ENCODE peak calls at places on chromosomes 11 and 22, in ten cellular contexts. J, Z, V, X, U, W, E, L, S and I are unnamed samples.

GRCh38 chr11:78428273-78428651 is 10.6 kb upstream of the GAB2 start:
- DNase-seq in E (no peak), L (no peak), X (no peak), S (no peak), V (no peak), Z (no peak), J (no peak), U (no peak), W (no peak), I (no peak)

GRCh38 chr11:97856666-97857065 is 1164.1 kb upstream of the CNTN5 start:
- DNase-seq in J (peak), S (no peak), V (no peak), U (no peak), W (no peak), X (no peak), Z (no peak), L (no peak), E (no peak), I (no peak)

GRCh38 chr22:37079158-37079557 is 27.6 kb downstream of the KCTD17 start:
- DNase-seq in U (no peak), J (no peak), Z (no peak), W (no peak), E (no peak), S (no peak), V (no peak), L (no peak), X (no peak), I (no peak)

GRCh38 chr11:35523351-35523768 is 2.1 kb downstream of the PAMR1 start:
- DNase-seq in Z (no peak), S (no peak), U (no peak), J (no peak), V (no peak), X (no peak), L (no peak), E (no peak), W (no peak), I (no peak)

GRCh38 chr11:8839306-8839956 is 71.6 kb upstream of the AKIP1 start:
- DNase-seq in Z (no peak), S (no peak), X (no peak), U (no peak), E (no peak), V (no peak), L (no peak), W (no peak), J (peak), I (no peak)

GRCh38 chr11:101996106-101996505 is 51.1 kb upstream of the CFAP300 start:
- DNase-seq in L (no peak), X (no peak), S (no peak), E (no peak), U (no peak), V (no peak), Z (no peak), J (no peak), W (no peak), I (no peak)

GRCh38 chr22:22848364-22848866 is 39.2 kb upstream of the IGLL5 start:
- DNase-seq in X (peak), Z (no peak), E (peak), L (peak), V (peak), J (peak), W (peak), U (peak), S (peak), I (no peak)

GRCh38 chr11:17391493-17392355 is 3.3 kb upstream of the KCNJ11 start:
- DNase-seq in L (no peak), S (no peak), U (no peak), V (no peak), Z (no peak), J (no peak), E (no peak), W (no peak), X (no peak), I (no peak)

GRCh38 chr11:114610550-114610949 is 15.0 kb upstream of the NXPE4 start:
- DNase-seq in V (no peak), S (no peak), X (no peak), L (no peak), U (peak), E (no peak), J (no peak), W (no peak), Z (no peak), I (no peak)

GRCh38 chr11:72230764-72231365 is 6.3 kb downstream of the INPPL1 start:
- DNase-seq in V (no peak), S (no peak), U (no peak), E (peak), W (no peak), J (no peak), L (no peak), Z (no peak), X (no peak), I (no peak)

GRCh38 chr22:42022162-42022847 is 23.7 kb downstream of the WBP2NL start:
- DNase-seq in L (no peak), U (no peak), Z (peak), W (no peak), J (no peak), E (no peak), V (no peak), X (no peak), S (peak), I (peak)

GRCh38 chr11:126426820-126427749 is 71.6 kb downstream of the ST3GAL4 start:
- DNase-seq in V (no peak), X (no peak), J (no peak), W (no peak), S (no peak), L (no peak), E (no peak), Z (no peak), U (no peak), I (no peak)

GRCh38 chr11:115930276-115930675 is 426.1 kb upstream of the CADM1 start:
- DNase-seq in W (no peak), X (no peak), U (no peak), V (no peak), L (no peak), S (no peak), J (no peak), E (no peak), Z (no peak), I (no peak)

GRCh38 chr11:8722156-8722555 is 39.6 kb downstream of the RPL27A start:
- DNase-seq in X (no peak), L (no peak), J (no peak), V (no peak), E (no peak), S (no peak), U (no peak), Z (no peak), W (no peak), I (no peak)

GRCh38 chr11:19959697-19960096 is 200.6 kb downstream of the DBX1 start:
- DNase-seq in Z (no peak), S (no peak), W (no peak), J (no peak), L (no peak), E (no peak), X (no peak), U (no peak), V (no peak), I (no peak)

GRCh38 chr11:12673601-12673923 is 659 bp upstream of the TEAD1 start:
- DNase-seq in J (no peak), V (no peak), Z (no peak), S (no peak), E (no peak), X (no peak), W (no peak), L (no peak), U (no peak), I (no peak)

GRCh38 chr11:1070594-1071462 is 3.8 kb upstream of the MUC2 start:
- DNase-seq in J (no peak), X (peak), S (no peak), Z (no peak), V (no peak), U (no peak), W (no peak), E (no peak), L (no peak), I (no peak)

GRCh38 chr22:29302402-29302680 is 4.1 kb upstream of the GAS2L1 start:
- DNase-seq in J (no peak), E (no peak), Z (no peak), X (no peak), W (no peak), L (no peak), V (no peak), S (no peak), U (no peak), I (no peak)

GRCh38 chr11:67261942-67262681 is 4.2 kb upstream of the GRK2 start:
- DNase-seq in U (no peak), J (peak), S (peak), L (no peak), W (no peak), V (no peak), X (no peak), E (no peak), Z (no peak), I (no peak)

GRCh38 chr22:37230673-37231405 is 13.2 kb downstream of the RAC2 start:
- DNase-seq in U (no peak), W (no peak), Z (peak), S (peak), J (no peak), V (no peak), X (no peak), E (no peak), L (no peak), I (peak)

GRCh38 chr11:74949748-74950127 is 672 bp downstream of the SPCS2 start:
- DNase-seq in W (no peak), J (peak), S (no peak), L (no peak), Z (no peak), V (no peak), X (no peak), U (no peak), E (no peak), I (no peak)

GRCh38 chr11:131373326-131373725 is 2.9 kb downstream of the NTM start:
- DNase-seq in Z (no peak), X (no peak), S (no peak), E (no peak), W (no peak), U (no peak), J (peak), V (no peak), L (no peak), I (no peak)

GRCh38 chr11:121550247-121551132 is 97.7 kb upstream of the SORL1-AS1 start:
- DNase-seq in J (no peak), X (no peak), E (no peak), Z (no peak), W (no peak), U (no peak), L (no peak), V (no peak), S (no peak), I (no peak)

GRCh38 chr22:17114958-17115235 is 6.3 kb downstream of the TMEM121B start:
- DNase-seq in U (no peak), S (no peak), V (no peak), X (no peak), L (no peak), E (no peak), Z (no peak), W (no peak), J (no peak), I (no peak)

GRCh38 chr11:5684627-5685362 is at the start of gene TRIM5:
- DNase-seq in E (peak), U (peak), W (peak), V (peak), J (peak), Z (peak), S (peak), X (peak), L (peak), I (peak)

GRCh38 chr11:32131321-32131720 is 40.4 kb downstream of the RCN1 start:
- DNase-seq in U (no peak), X (no peak), Z (no peak), S (no peak), E (no peak), J (no peak), W (no peak), L (no peak), V (no peak), I (no peak)

GRCh38 chr11:47672283-47672730 is 29.9 kb upstream of the MTCH2 start:
- DNase-seq in J (no peak), E (no peak), S (no peak), W (no peak), X (no peak), U (no peak), L (no peak), V (no peak), Z (no peak), I (no peak)

GRCh38 chr22:44049369-44050231 is 25.5 kb downstream of the PARVB start:
- DNase-seq in L (no peak), V (no peak), S (no peak), E (no peak), W (no peak), J (no peak), X (no peak), U (no peak), Z (no peak), I (no peak)
- TF ChIP-seq POLR2AphosphoS5 in L (no peak), V (no peak), S (no peak), E (no peak), W (no peak), J (no peak), X (no peak), U (no peak), Z (no peak), I (no peak)

GRCh38 chr11:16352707-16353106 is 3.6 kb downstream of the SOX6 start:
- DNase-seq in L (no peak), X (no peak), J (no peak), E (no peak), S (no peak), V (no peak), U (no peak), W (no peak), Z (no peak), I (no peak)
- TF ChIP-seq POLR2AphosphoS5 in L (no peak), X (no peak), J (no peak), E (no peak), S (no peak), V (no peak), U (no peak), W (no peak), Z (no peak), I (no peak)

GRCh38 chr22:49948116-49948515 is 12.5 kb upstream of the PIM3 start:
- DNase-seq in X (no peak), U (peak), Z (no peak), W (no peak), V (no peak), E (peak), J (no peak), L (no peak), S (peak), I (no peak)

GRCh38 chr22:49948573-49948957 is 12.0 kb upstream of the PIM3 start:
- DNase-seq in V (no peak), S (no peak), J (no peak), X (no peak), U (no peak), L (no peak), Z (no peak), E (no peak), W (no peak), I (no peak)

GRCh38 chr22:49948958-49949913 is 11.3 kb upstream of the PIM3 start:
- DNase-seq in V (no peak), X (peak), S (peak), Z (no peak), J (no peak), L (peak), W (no peak), U (peak), E (peak), I (no peak)

GRCh38 chr22:49946612-49947295 is 13.8 kb upstream of the PIM3 start:
- DNase-seq in U (no peak), L (no peak), W (no peak), Z (no peak), V (no peak), J (no peak), E (peak), S (peak), X (no peak), I (no peak)

DNA sequence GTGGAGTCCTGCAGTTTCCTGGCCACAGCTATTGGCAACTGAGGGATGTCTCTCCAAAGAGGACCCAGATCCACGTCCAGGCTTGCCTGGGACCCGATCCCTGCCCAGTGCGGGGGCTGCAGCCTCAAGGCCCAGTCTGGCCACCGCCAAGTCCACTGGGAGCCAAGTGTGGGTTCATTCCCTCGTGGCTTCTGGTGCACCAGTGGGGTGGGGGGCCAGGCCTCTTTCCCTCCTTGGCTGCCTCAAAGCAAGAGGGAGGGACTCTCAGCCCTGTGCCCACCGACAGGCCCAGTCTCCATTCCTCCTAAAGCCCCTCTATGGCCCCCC is 13.3 kb upstream of the PIM3 start:
- DNase-seq in J (no peak), L (no peak), X (no peak), S (no peak), V (no peak), E (no peak), Z (no peak), W (no peak), U (no peak), I (no peak)
- TF ChIP-seq POLR2AphosphoS5 in J (no peak), L (no peak), X (no peak), S (no peak), V (no peak), E (no peak), Z (no peak), W (no peak), U (no peak), I (no peak)

GRCh38 chr11:123838199-123838598 is 32.0 kb upstream of the OR6M1 start:
- DNase-seq in X (no peak), L (no peak), Z (no peak), S (no peak), J (no peak), E (no peak), U (no peak), W (no peak), V (no peak), I (no peak)
- TF ChIP-seq POLR2AphosphoS5 in X (no peak), L (no peak), Z (no peak), S (no peak), J (no peak), E (no peak), U (no peak), W (no peak), V (no peak), I (no peak)

DNA sequence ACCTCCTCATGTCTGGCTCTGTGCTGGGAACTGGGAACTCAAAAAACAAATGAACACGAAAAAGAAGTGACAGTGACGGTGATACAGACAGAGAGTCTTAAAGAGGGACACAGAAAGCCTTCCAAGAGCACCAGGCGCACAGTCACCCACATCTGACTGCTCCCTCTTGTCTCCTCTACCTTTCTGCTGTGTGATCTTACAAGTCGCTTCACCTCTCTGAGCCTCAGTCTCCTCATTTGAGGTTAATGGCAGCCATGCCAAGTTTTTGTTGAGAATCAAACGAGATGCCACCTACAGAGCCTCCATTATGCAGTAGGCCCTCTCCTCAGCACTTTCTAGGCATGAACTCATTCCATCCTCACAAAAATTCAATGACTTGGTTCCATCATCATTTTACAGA is 3.7 kb downstream of the LRRC32 start:
- DNase-seq in U (no peak), X (no peak), J (no peak), S (no peak), V (no peak), L (no peak), E (no peak), W (no peak), Z (no peak), I (no peak)
- TF ChIP-seq POLR2AphosphoS5 in U (no peak), X (no peak), J (no peak), S (no peak), V (no peak), L (no peak), E (no peak), W (no peak), Z (no peak), I (no peak)

DNA sequence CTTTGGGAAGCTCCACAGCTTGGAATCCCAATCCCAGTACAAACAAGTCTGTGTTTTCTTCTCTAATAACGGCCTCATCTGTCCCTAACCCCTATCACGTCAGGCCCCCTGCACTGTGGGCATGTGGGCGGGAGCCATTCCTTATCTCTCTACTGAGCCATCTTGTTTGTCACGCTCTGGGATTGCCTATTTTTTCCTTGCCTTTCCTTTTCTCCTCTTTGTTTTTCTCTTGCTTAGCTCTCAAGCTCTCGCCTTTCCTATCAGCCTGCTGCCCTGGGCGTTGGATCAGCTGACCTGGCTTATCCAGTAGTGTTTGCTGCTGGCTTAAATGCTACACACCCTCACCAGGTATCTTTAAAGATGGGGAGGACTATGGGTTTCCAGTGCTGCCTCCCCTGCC is 35.8 kb downstream of the ARHGAP1 start:
- DNase-seq in J (no peak), W (no peak), X (no peak), V (no peak), Z (no peak), L (peak), E (no peak), U (no peak), S (no peak), I (no peak)
- TF ChIP-seq POLR2AphosphoS5 in J (no peak), W (no peak), X (no peak), V (no peak), Z (no peak), L (no peak), E (no peak), U (no peak), S (no peak), I (no peak)